ENCODE peak calls at places on chromosomes 6 and 20, in seven cellular contexts. F, Z, M, C, Q, K and J are unnamed samples.

GRCh38 chr20:37907677-37908397 is 4.9 kb downstream of the VSTM2L start:
- DNase-seq in F (peak), Z (no peak), M (no peak), C (no peak), Q (no peak), K (peak), J (peak)

GRCh38 chr6:35031611-35032529 is 109.3 kb downstream of the TCP11 start:
- DNase-seq in F (no peak), Z (no peak), M (no peak), C (no peak), Q (no peak), K (no peak), J (no peak)

GRCh38 chr20:6802227-6802626 is 34.7 kb downstream of the BMP2 start:
- DNase-seq in F (no peak), Z (no peak), M (no peak), C (no peak), Q (no peak), K (no peak), J (no peak)

GRCh38 chr6:109706513-109706912 is 15.4 kb downstream of the FIG4 start:
- DNase-seq in F (no peak), Z (no peak), M (no peak), C (no peak), Q (no peak), K (no peak), J (no peak)

GRCh38 chr6:105537981-105538578 is 135.2 kb upstream of the PREP start:
- DNase-seq in F (no peak), Z (no peak), M (no peak), C (no peak), Q (no peak), K (no peak), J (no peak)

GRCh38 chr6:158817298-158818007 is 1.7 kb downstream of the EZR start:
- DNase-seq in F (peak), Z (no peak), M (peak), C (no peak), Q (no peak), K (no peak), J (no peak)

GRCh38 chr6:106253194-106253593 is 72.4 kb downstream of the ATG5 start:
- DNase-seq in F (peak), Z (no peak), M (peak), C (no peak), Q (no peak), K (peak), J (no peak)

GRCh38 chr6:130796313-130796905 is 30.8 kb upstream of the SMLR1 start:
- DNase-seq in F (peak), Z (no peak), M (no peak), C (no peak), Q (no peak), K (peak), J (no peak)

GRCh38 chr20:46031701-46032254 is 2.8 kb downstream of the SLC12A5 start:
- DNase-seq in F (no peak), Z (no peak), M (no peak), C (peak), Q (no peak), K (peak), J (peak)

GRCh38 chr6:131199568-131200272 is 64.5 kb downstream of the AKAP7 start:
- DNase-seq in F (peak), Z (peak), M (peak), C (no peak), Q (peak), K (peak), J (no peak)

GRCh38 chr20:31440012-31440659 is at the start of gene DEFB123:
- DNase-seq in F (no peak), Z (no peak), M (no peak), C (no peak), Q (no peak), K (no peak), J (no peak)

GRCh38 chr20:56249244-56249955 is 868 bp downstream of the MC3R start:
- DNase-seq in F (peak), Z (no peak), M (no peak), C (no peak), Q (peak), K (peak), J (no peak)

GRCh38 chr20:11849270-11849920 is 68.3 kb upstream of the BTBD3 start:
- DNase-seq in F (peak), Z (no peak), M (peak), C (no peak), Q (no peak), K (no peak), J (peak)

GRCh38 chr6:170208171-170208601 is 82.7 kb downstream of the DLL1 start:
- DNase-seq in F (no peak), Z (no peak), M (no peak), C (no peak), Q (no peak), K (no peak), J (no peak)

GRCh38 chr6:154614641-154615040 is 104.2 kb upstream of the CNKSR3 start:
- DNase-seq in F (no peak), Z (no peak), M (no peak), C (no peak), Q (no peak), K (no peak), J (no peak)